ENCODE peak calls at places on chromosomes 2 and 18, in four cellular contexts. T, H, Z and M are unnamed samples.

GRCh38 chr2:18740428-18740827 is 151.1 kb upstream of the NT5C1B start:
- DNase-seq in T (no peak), H (peak), Z (no peak), M (no peak)

GRCh38 chr2:128799284-128799552 is 480.6 kb upstream of the HS6ST1 start:
- DNase-seq in T (no peak), H (no peak), Z (no peak), M (no peak)

GRCh38 chr18:56162871-56163270 is 475.5 kb downstream of the TXNL1 start:
- DNase-seq in T (no peak), H (peak), Z (no peak), M (no peak)

GRCh38 chr2:75424936-75425619 is 135.7 kb downstream of the EVA1A start:
- DNase-seq in T (no peak), H (no peak), Z (no peak), M (peak)

GRCh38 chr2:32627441-32627900 is 379 bp upstream of the TTC27 start:
- DNase-seq in T (peak), H (peak), Z (peak), M (peak)

GRCh38 chr2:48450936-48451602 is 78.9 kb upstream of the STON1 start:
- DNase-seq in T (no peak), H (no peak), Z (no peak), M (no peak)

GRCh38 chr18:44958450-44958849 is 277.8 kb downstream of the SETBP1 start:
- DNase-seq in T (no peak), H (no peak), Z (peak), M (no peak)

GRCh38 chr2:32284321-32284720 is 6.6 kb downstream of the YIPF4 start:
- DNase-seq in T (no peak), H (peak), Z (peak), M (peak)

GRCh38 chr2:127606594-127607398 is 39.2 kb upstream of the GPR17 start:
- DNase-seq in T (peak), H (no peak), Z (no peak), M (no peak)

GRCh38 chr18:78082776-78083175 is 833.1 kb downstream of the GALR1 start:
- DNase-seq in T (no peak), H (no peak), Z (no peak), M (no peak)

GRCh38 chr2:31674446-31674845 is 93.7 kb upstream of the SRD5A2 start:
- DNase-seq in T (no peak), H (no peak), Z (no peak), M (no peak)

GRCh38 chr18:45284174-45284573 is 331.1 kb upstream of the SLC14A2 start:
- DNase-seq in T (no peak), H (no peak), Z (no peak), M (no peak)

GRCh38 chr2:67002618-67003371 is 394.3 kb upstream of the ETAA1 start:
- DNase-seq in T (no peak), H (no peak), Z (peak), M (no peak)

GRCh38 chr2:10237392-10238321 is 65.0 kb upstream of the HPCAL1 start:
- DNase-seq in T (peak), H (no peak), Z (no peak), M (no peak)

GRCh38 chr2:216495656-216496055 is 3.0 kb upstream of the RPL37A start:
- DNase-seq in T (no peak), H (peak), Z (no peak), M (peak)

GRCh38 chr18:30988440-30988839 is 54.1 kb downstream of the DSC3 start:
- DNase-seq in T (no peak), H (no peak), Z (peak), M (no peak)

DNA sequence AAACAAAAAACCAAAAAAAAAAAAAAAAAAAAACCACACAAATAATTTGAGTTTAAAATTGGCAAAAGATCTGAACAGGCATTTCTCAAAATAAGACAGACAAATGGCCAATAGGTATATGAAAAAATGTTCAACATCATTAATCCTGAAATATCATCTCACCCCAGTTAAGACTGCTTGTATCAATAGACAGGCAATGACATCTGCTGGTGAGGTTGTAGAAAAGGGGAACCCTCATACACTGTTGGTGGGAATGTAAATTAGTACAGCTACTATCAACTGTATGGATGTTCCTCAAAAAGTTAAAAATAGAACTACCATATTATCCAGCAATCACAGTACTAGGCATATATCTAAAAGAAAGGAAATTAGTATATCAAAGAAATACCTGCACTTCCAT is 523.1 kb downstream of the XIRP2 start:
- DNase-seq in T (no peak), H (peak), Z (no peak), M (no peak)
- TF ChIP-seq CTCF in T (no peak), H (peak), Z (no peak), M (no peak)

DNA sequence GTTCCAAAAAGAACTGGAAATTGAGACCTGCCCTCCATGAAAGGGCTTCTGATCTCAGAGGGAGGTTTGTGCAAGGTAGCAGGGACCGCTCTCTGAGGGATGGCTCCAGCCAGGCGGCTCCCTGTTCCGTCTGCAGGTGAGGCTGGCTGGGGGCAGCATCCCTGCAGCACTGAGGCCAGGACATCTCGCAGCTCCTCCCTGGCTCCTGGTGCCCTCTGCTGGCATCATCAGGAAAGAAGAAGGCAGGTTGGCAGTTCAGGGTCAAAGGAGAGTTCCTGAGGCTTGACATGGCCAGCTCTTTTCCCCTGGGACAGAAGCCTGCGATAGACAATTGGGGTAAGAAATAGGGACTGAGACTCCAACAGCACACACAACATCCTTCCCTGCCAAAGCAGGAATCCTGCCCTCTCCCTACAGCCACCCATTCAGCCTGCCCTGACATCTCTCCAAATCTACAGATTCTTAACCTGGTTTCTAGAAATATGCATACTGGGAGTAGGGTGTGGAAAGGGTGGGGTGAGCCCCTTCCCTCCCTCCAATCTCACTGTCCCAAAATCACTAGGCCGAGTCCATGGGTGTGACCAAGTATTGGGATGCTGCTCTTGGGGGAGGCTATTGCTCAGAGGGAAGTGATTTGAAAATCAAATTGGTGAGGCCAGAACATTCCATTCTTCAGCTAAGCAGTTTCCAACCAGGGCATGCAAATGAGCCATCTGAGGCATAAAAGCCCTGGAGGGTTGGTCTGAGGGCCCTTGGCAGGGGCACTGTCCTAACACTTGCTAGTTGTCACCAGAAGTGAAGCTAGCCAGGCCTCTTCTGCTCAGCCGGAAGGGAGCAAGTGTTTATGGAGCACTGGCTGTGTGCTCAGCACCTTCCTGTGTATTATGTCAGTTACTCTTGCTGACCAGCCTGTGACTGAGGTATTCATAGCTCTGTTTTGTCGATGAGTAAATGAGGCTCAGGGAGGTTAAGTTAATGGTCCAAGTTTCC is 185.4 kb downstream of the TFCP2L1 start:
- DNase-seq in T (peak), H (no peak), Z (peak), M (no peak)
- TF ChIP-seq CTCF in T (no peak), H (peak), Z (peak), M (peak)

GRCh38 chr2:229748950-229749349 is 34.6 kb upstream of the DNER start:
- DNase-seq in T (no peak), H (no peak), Z (no peak), M (no peak)
- TF ChIP-seq CTCF in T (no peak), H (no peak), Z (no peak), M (no peak)

DNA sequence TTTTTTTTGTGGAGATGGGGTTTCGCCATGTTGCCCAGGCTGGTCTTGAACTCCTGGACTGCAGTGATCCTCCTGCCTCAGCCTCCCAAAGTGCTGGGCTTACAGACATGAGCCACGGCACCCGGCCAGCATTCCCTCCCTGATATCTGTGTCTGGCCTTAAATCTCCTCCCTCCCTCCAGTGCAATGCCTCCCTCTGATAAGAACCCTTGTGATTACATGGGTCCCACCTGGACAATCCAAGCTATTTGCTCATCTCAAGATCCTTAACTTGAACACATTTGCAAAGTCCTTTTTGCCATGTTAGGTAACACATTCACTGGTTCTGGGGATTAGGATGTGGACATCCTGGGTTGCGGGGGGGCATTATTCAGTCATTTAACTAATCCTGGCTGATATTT is 40.5 kb upstream of the CREB1 start:
- DNase-seq in T (no peak), H (no peak), Z (no peak), M (no peak)
- TF ChIP-seq CTCF in T (no peak), H (no peak), Z (no peak), M (no peak)

GRCh38 chr2:121210691-121211090 is 74.3 kb downstream of the TFCP2L1 start:
- DNase-seq in T (no peak), H (no peak), Z (peak), M (peak)
- TF ChIP-seq CTCF in T (no peak), H (no peak), Z (no peak), M (no peak)